ENCODE peak calls at places on chromosomes 2 and 18, in four cellular contexts. L is occipital lobe, F is AG04450, U is left ventricle myocardium inferior. A is an unnamed sample.

GRCh38 chr2:170029551-170029950 is 148.4 kb upstream of the MYO3B start:
- DNase-seq in L (no peak), F (no peak), U (no peak), A (no peak)

GRCh38 chr18:10536270-10536669 is 10.4 kb downstream of the NAPG start:
- DNase-seq in U (no peak), F (no peak), L (no peak), A (no peak)

GRCh38 chr18:48188609-48189008 is 220.6 kb downstream of the ZBTB7C start:
- DNase-seq in L (no peak), F (no peak), U (no peak), A (no peak)

GRCh38 chr2:20193185-20193584 is 31.7 kb downstream of the SDC1 start:
- DNase-seq in U (no peak), F (no peak), L (no peak), A (no peak)

GRCh38 chr2:102112692-102113665 is 29.6 kb upstream of the IL1R1 start:
- DNase-seq in F (no peak), L (no peak), U (no peak), A (no peak)

GRCh38 chr18:7598167-7599062 is 31.3 kb downstream of the PTPRM start:
- DNase-seq in F (no peak), L (no peak), U (no peak), A (no peak)

GRCh38 chr2:177334940-177335543 is 57.5 kb upstream of the AGPS start:
- DNase-seq in F (no peak), U (no peak), L (peak; percentile 6), A (no peak)

GRCh38 chr18:12868576-12868975 is 15.5 kb downstream of the PTPN2 start:
- DNase-seq in U (no peak), F (no peak), L (no peak), A (no peak)

GRCh38 chr2:51919395-51919794 is 887.5 kb upstream of the NRXN1 start:
- DNase-seq in L (no peak), U (no peak), F (no peak), A (no peak)

GRCh38 chr2:163697846-163698637 is 37.8 kb downstream of the FIGN start:
- DNase-seq in U (no peak), L (no peak), F (no peak), A (no peak)

GRCh38 chr2:238267884-238268680 is 20.3 kb downstream of the PER2 start:
- DNase-seq in F (no peak), L (no peak), U (no peak), A (no peak)

GRCh38 chr2:45583989-45584388 is 27.1 kb downstream of the SRBD1 start:
- DNase-seq in U (no peak), F (no peak), L (no peak), A (no peak)

GRCh38 chr2:70895998-70896764 is 39.5 kb upstream of the ATP6V1B1 start:
- DNase-seq in L (no peak), U (no peak), F (no peak), A (no peak)

GRCh38 chr2:200377774-200378336 is 71.4 kb downstream of the SPATS2L start:
- DNase-seq in L (no peak), U (no peak), F (no peak), A (no peak)

GRCh38 chr2:134253804-134254203 is at the start of gene MGAT5:
- DNase-seq in U (no peak), F (no peak), L (no peak), A (no peak)

GRCh38 chr2:120686511-120687168 is 49.0 kb upstream of the GLI2 start:
- DNase-seq in U (no peak), L (no peak), F (no peak), A (no peak)

GRCh38 chr2:120175000-120175581 is 48.1 kb downstream of the TMEM185B start:
- DNase-seq in L (no peak), F (peak; percentile 48), U (no peak), A (peak; percentile 22)

GRCh38 chr2:881204-881918 is 69.3 kb upstream of the SNTG2 start:
- DNase-seq in F (no peak), U (no peak), L (no peak), A (no peak)

GRCh38 chr2:224570328-224570993 is 14.7 kb downstream of the CUL3 start:
- DNase-seq in F (peak; percentile 15), L (no peak), U (no peak), A (no peak)

GRCh38 chr2:40358783-40359182 is 93.1 kb downstream of the SLC8A1 start:
- DNase-seq in U (no peak), L (peak; percentile 26), F (no peak), A (no peak)

GRCh38 chr2:224401641-224402342 is at the start of gene FAM124B:
- DNase-seq in L (no peak), F (peak; percentile 15), U (peak; percentile 64), A (peak; percentile 67)

GRCh38 chr2:105417789-105418475 is 19.1 kb upstream of the FHL2 start:
- DNase-seq in F (no peak), U (no peak), L (no peak), A (no peak)

GRCh38 chr2:120522151-120522751 is 176.3 kb downstream of the INHBB start:
- DNase-seq in U (peak; percentile 37), F (no peak), L (no peak), A (no peak)

GRCh38 chr2:218023636-218024035 is 20.8 kb upstream of the TNS1 start:
- DNase-seq in L (no peak), U (peak; percentile 11), F (no peak), A (no peak)

GRCh38 chr2:223459328-223459939 is 142.7 kb downstream of the SCG2 start:
- DNase-seq in U (no peak), F (no peak), L (no peak), A (no peak)

GRCh38 chr2:230496891-230497290 is 80.9 kb downstream of the SP100 start:
- DNase-seq in U (no peak), F (no peak), L (no peak), A (no peak)

GRCh38 chr2:156512451-156512850 is 76.3 kb downstream of the GPD2 start:
- DNase-seq in F (peak; percentile 20), U (no peak), L (no peak), A (no peak)

GRCh38 chr18:37450434-37451133 is 115.0 kb downstream of the CELF4 start:
- DNase-seq in F (no peak), U (no peak), L (peak; percentile 17), A (no peak)

GRCh38 chr2:10380048-10380926 is 67.8 kb downstream of the ODC1 start:
- DNase-seq in L (no peak), F (no peak), U (no peak), A (peak; percentile 22)

GRCh38 chr18:58978916-58979315 is 114.2 kb downstream of the ZNF532 start:
- DNase-seq in U (no peak), F (no peak), L (no peak), A (no peak)

GRCh38 chr18:21704603-21705364 is at the start of gene ABHD3:
- DNase-seq in U (peak; percentile 95), F (peak; percentile 62), L (peak; percentile 89), A (peak; percentile 91)

GRCh38 chr18:65750421-65751144 is at the start of gene CDH7:
- DNase-seq in U (no peak), F (no peak), L (peak; percentile 38), A (no peak)

GRCh38 chr18:58321986-58322385 is 278.0 kb downstream of the NEDD4L start:
- DNase-seq in F (no peak), L (peak; percentile 42), U (peak; percentile 41), A (peak; percentile 7)

GRCh38 chr2:101362777-101363176 is 24.5 kb downstream of the CREG2 start:
- DNase-seq in F (no peak), U (no peak), L (no peak), A (no peak)

GRCh38 chr2:121282800-121283382 is 2.1 kb downstream of the TFCP2L1 start:
- DNase-seq in U (no peak), F (no peak), L (no peak), A (no peak)

GRCh38 chr2:65598240-65598639 is 165.8 kb upstream of the SPRED2 start:
- DNase-seq in U (no peak), F (no peak), L (no peak), A (no peak)

GRCh38 chr2:142874293-142874814 is 3.1 kb upstream of the KYNU start:
- DNase-seq in L (no peak), F (peak; percentile 78), U (no peak), A (no peak)

GRCh38 chr2:241237949-241238371 is 49.5 kb downstream of the ANO7 start:
- DNase-seq in U (no peak), L (no peak), F (no peak), A (no peak)